ENCODE peak calls at places on chromosomes 13 and 19, in six cellular contexts. X is cardiac fibroblast; N is iPS DF 6.9; C is AG10803; W is activated naive CD4-positive, alpha-beta T cell treated with anti-CD3 and anti-CD28 coated beads, Interleukin-2, amount 50 U/mL, for 72 hours; L is HT1080. K is an unnamed sample.

GRCh38 chr13:110113284-110113764 is 193.6 kb downstream of the COL4A1 start:
- DNase-seq in X (peak), N (no peak), C (peak), W (no peak), L (peak), K (peak)

GRCh38 chr19:40594657-40595077 is 6.5 kb upstream of the LTBP4 start:
- DNase-seq in X (no peak), N (no peak), C (no peak), W (no peak), L (peak), K (peak)

GRCh38 chr19:7391218-7391670 is 42.5 kb downstream of the ARHGEF18 start:
- DNase-seq in X (peak), N (no peak), C (no peak), W (no peak), L (peak), K (peak)

GRCh38 chr13:66922444-66922843 is 307.7 kb downstream of the PCDH9 start:
- DNase-seq in X (no peak), N (no peak), C (no peak), W (no peak), L (no peak), K (no peak)

GRCh38 chr13:113589961-113590339 is 5.4 kb downstream of the TFDP1 start:
- DNase-seq in X (no peak), N (no peak), C (no peak), W (no peak), L (no peak), K (no peak)

GRCh38 chr19:1624458-1624857 is 19.2 kb upstream of the UQCR11 start:
- DNase-seq in X (peak), N (peak), C (peak), W (peak), L (no peak), K (peak)

GRCh38 chr13:113777311-113778260 is 18.6 kb downstream of the TMEM255B start:
- DNase-seq in X (peak), N (peak), C (no peak), W (no peak), L (no peak), K (peak)

GRCh38 chr13:78596701-78597550 is 6.4 kb downstream of the POU4F1 start:
- DNase-seq in X (no peak), N (no peak), C (no peak), W (no peak), L (no peak), K (no peak)

K was measured in iris pigment epithelial cell.